ENCODE peak calls at places on chromosomes 2 and 18, in four cellular contexts. H is NCI-H2029 treated with DMSO at 0.1 percent for 48 hours, R is lung, V is T-helper 1 cell. B is an unnamed sample.

GRCh38 chr2:607172-607571 is 70.0 kb downstream of the TMEM18 start:
- DNase-seq in H (no peak), R (no peak), V (no peak), B (peak)

GRCh38 chr18:67381608-67382150 is 134.8 kb downstream of the DSEL start:
- DNase-seq in H (no peak), R (no peak), V (no peak), B (no peak)

GRCh38 chr2:26245231-26245732 is 543 bp downstream of the HADHB start:
- DNase-seq in H (no peak), R (peak), V (peak), B (no peak)

GRCh38 chr2:12498703-12499102 is 218.0 kb upstream of the TRIB2 start:
- DNase-seq in H (no peak), R (no peak), V (no peak), B (no peak)

GRCh38 chr2:28378679-28379392 is 13.8 kb upstream of the FOSL2 start:
- DNase-seq in H (no peak), R (no peak), V (no peak), B (no peak)

GRCh38 chr2:138985881-138986280 is 205.7 kb upstream of the NXPH2 start:
- DNase-seq in H (no peak), R (no peak), V (no peak), B (no peak)

GRCh38 chr18:80109676-80110078 is 615 bp downstream of the ADNP2 start:
- DNase-seq in H (no peak), R (no peak), V (peak), B (no peak)

GRCh38 chr2:109690822-109691541 is 76.8 kb downstream of the SOWAHC start:
- DNase-seq in H (no peak), R (no peak), V (no peak), B (no peak)

GRCh38 chr2:85750509-85751299 is 3.1 kb upstream of the ATOH8 start:
- DNase-seq in H (no peak), R (peak), V (peak), B (peak)

GRCh38 chr18:11522992-11523391 is 86.4 kb upstream of the SLC35G4 start:
- DNase-seq in H (no peak), R (no peak), V (no peak), B (no peak)

GRCh38 chr2:165594935-165595255 is 125.4 kb downstream of the CSRNP3 start:
- DNase-seq in H (no peak), R (no peak), V (no peak), B (no peak)

GRCh38 chr2:207772081-207772843 is 2.6 kb upstream of the FZD5 start:
- DNase-seq in H (no peak), R (no peak), V (peak), B (no peak)

GRCh38 chr2:231323316-231323715 is 72.2 kb upstream of the B3GNT7 start:
- DNase-seq in H (no peak), R (no peak), V (no peak), B (no peak)

GRCh38 chr2:47065771-47066380 is 89.2 kb downstream of the STPG4 start:
- DNase-seq in H (no peak), R (no peak), V (no peak), B (no peak)

GRCh38 chr2:177886824-177887223 is 185.8 kb downstream of the PDE11A start:
- DNase-seq in H (no peak), R (no peak), V (no peak), B (no peak)

GRCh38 chr2:141496805-141497204 is 634.0 kb downstream of the LRP1B start:
- DNase-seq in H (no peak), R (no peak), V (no peak), B (no peak)

GRCh38 chr2:98908909-98909308 is 27.1 kb downstream of the CRACDL start:
- DNase-seq in H (no peak), R (peak), V (peak), B (no peak)

GRCh38 chr2:47554311-47554905 is 151.5 kb downstream of the MSH2 start:
- DNase-seq in H (no peak), R (no peak), V (no peak), B (no peak)

GRCh38 chr2:95670167-95670566 is 78.4 kb downstream of the TRIM43 start:
- DNase-seq in H (no peak), R (no peak), V (no peak), B (no peak)

GRCh38 chr18:76405761-76406356 is 89.2 kb downstream of the ZNF516 start:
- DNase-seq in H (peak), R (peak), V (peak), B (no peak)

GRCh38 chr2:62266433-62267038 is 70.6 kb downstream of the B3GNT2 start:
- DNase-seq in H (no peak), R (no peak), V (no peak), B (no peak)

GRCh38 chr2:88738271-88738670 is 46.8 kb downstream of the RPIA start:
- DNase-seq in H (no peak), R (no peak), V (no peak), B (no peak)

GRCh38 chr2:220786216-220786615 is 785.9 kb downstream of the EPHA4 start:
- DNase-seq in H (no peak), R (no peak), V (no peak), B (no peak)

GRCh38 chr18:47997338-47997780 is 66.9 kb upstream of the SMAD2 start:
- DNase-seq in H (no peak), R (no peak), V (no peak), B (no peak)

GRCh38 chr2:7094113-7094760 is 177.0 kb downstream of the RNF144A start:
- DNase-seq in H (no peak), R (no peak), V (no peak), B (no peak)

GRCh38 chr2:127392133-127392827 is 4.5 kb upstream of the MAP3K2 start:
- DNase-seq in H (no peak), R (no peak), V (no peak), B (no peak)

GRCh38 chr2:10361220-10361588 is 58.5 kb downstream of the HPCAL1 start:
- DNase-seq in H (no peak), R (no peak), V (no peak), B (no peak)

GRCh38 chr18:56563568-56563967 is 74.8 kb downstream of the TXNL1 start:
- DNase-seq in H (no peak), R (no peak), V (no peak), B (no peak)

B was measured in right atrium auricular region.